ENCODE peak calls at places on chromosome 9, in seven cellular contexts. L, E, D, W, H, O and V are unnamed samples.

GRCh38 chr9:108040783-108041182 is 551.2 kb upstream of the KLF4 start:
- DNase-seq in L (no peak), D (no peak), E (no peak), W (no peak), H (no peak), O (no peak), V (no peak)

GRCh38 chr9:124799274-124800006 is 22.5 kb downstream of the OLFML2A start:
- DNase-seq in L (no peak), E (no peak), O (no peak), D (no peak), W (no peak), H (no peak), V (no peak)

GRCh38 chr9:69442486-69442885 is 117.5 kb downstream of the ENTREP1 start:
- DNase-seq in L (no peak), H (no peak), W (no peak), D (no peak), E (no peak), O (no peak), V (no peak)

GRCh38 chr9:18798106-18798505 is 234.9 kb downstream of the SAXO1 start:
- DNase-seq in L (no peak), W (no peak), H (no peak), O (peak), E (no peak), D (no peak), V (no peak)

GRCh38 chr9:128169925-128170324 is 9.9 kb downstream of the BBLN start:
- DNase-seq in H (no peak), O (no peak), E (peak), D (peak), W (no peak), L (no peak), V (no peak)

GRCh38 chr9:106655966-106656365 is 207.0 kb upstream of the ZNF462 start:
- DNase-seq in H (no peak), D (no peak), L (no peak), E (no peak), W (no peak), O (no peak), V (no peak)

GRCh38 chr9:73116030-73116429 is 35.6 kb upstream of the ANXA1 start:
- DNase-seq in L (no peak), H (no peak), E (no peak), D (no peak), W (no peak), O (peak), V (no peak)

GRCh38 chr9:108477538-108478006 is 378.2 kb downstream of the ACTL7B start:
- DNase-seq in H (no peak), L (no peak), O (peak), D (no peak), E (no peak), W (no peak), V (no peak)

GRCh38 chr9:35652829-35653209 is 2.1 kb upstream of the SIT1 start:
- DNase-seq in W (no peak), O (no peak), D (no peak), L (no peak), H (no peak), E (no peak), V (peak)

GRCh38 chr9:134389659-134390058 is 63.4 kb downstream of the RXRA start:
- DNase-seq in H (no peak), D (no peak), E (no peak), O (no peak), W (no peak), L (no peak), V (no peak)

GRCh38 chr9:126357074-126357473 is 30.4 kb downstream of the MVB12B start:
- DNase-seq in O (no peak), H (no peak), D (no peak), L (no peak), W (no peak), E (no peak), V (no peak)

GRCh38 chr9:136312436-136312835 is 8.5 kb upstream of the CCDC187 start:
- DNase-seq in L (peak), W (no peak), E (no peak), O (no peak), D (peak), H (peak), V (peak)

GRCh38 chr9:113349434-113350337 is at the start of gene BSPRY:
- DNase-seq in L (no peak), O (no peak), W (no peak), E (peak), D (no peak), H (peak), V (peak)

GRCh38 chr9:18437315-18438200 is 36.4 kb upstream of the ADAMTSL1 start:
- DNase-seq in E (no peak), O (no peak), D (peak), L (no peak), W (no peak), H (no peak), V (no peak)

GRCh38 chr9:135279834-135280393 is 192.4 kb downstream of the OLFM1 start:
- DNase-seq in E (no peak), O (no peak), H (no peak), W (no peak), D (no peak), L (no peak), V (no peak)